ENCODE peak calls at places on chromosomes 4 and X, in seven cellular contexts. Y is stimulated activated CD4-positive, alpha-beta T cell treated with anti-CD3 and anti-CD28 coated beads, Interleukin-4, amount 100 ng/mL, for 4 hours; H is cerebellar cortex; X is C1 segment of cervical spinal cord; O is GM13977; Q is HFF-Myc; T is psoas muscle. M is an unnamed sample.
A peak's percentile ranks its signal among the peaks of the same experiment; 100 is the strongest.

GRCh38 chr4:6338175-6338950 is 68.7 kb downstream of the WFS1 start:
- DNase-seq in X (no peak), T (no peak), O (no peak), Y (no peak), Q (no peak), H (no peak), M (no peak)

GRCh38 chr4:78613522-78614311 is 62.1 kb downstream of the ANXA3 start:
- DNase-seq in Y (no peak), X (no peak), Q (no peak), O (peak; percentile 15), T (no peak), H (no peak), M (no peak)

GRCh38 chrX:118530537-118530936 is 34.9 kb downstream of the DOCK11 start:
- DNase-seq in Q (no peak), X (no peak), Y (no peak), T (no peak), O (no peak), H (no peak), M (no peak)

GRCh38 chrX:120522820-120523219 is 37.9 kb downstream of the CUL4B start:
- DNase-seq in X (no peak), O (no peak), Y (no peak), Q (no peak), H (no peak), T (no peak), M (no peak)

GRCh38 chr4:54541426-54542118 is 116.2 kb upstream of the KIT start:
- DNase-seq in X (no peak), O (no peak), Y (no peak), H (no peak), T (no peak), Q (no peak), M (no peak)

GRCh38 chrX:9320940-9321339 is 143.9 kb upstream of the TBL1X start:
- DNase-seq in Y (no peak), O (no peak), H (no peak), Q (no peak), X (no peak), T (no peak), M (no peak)

GRCh38 chrX:31223817-31224216 is 152.0 kb upstream of the FTHL17 start:
- DNase-seq in Q (no peak), Y (no peak), T (no peak), O (peak; percentile 31), H (no peak), X (no peak), M (no peak)

GRCh38 chr4:82123934-82124333 is 249.9 kb downstream of the HNRNPD start:
- DNase-seq in T (no peak), Y (no peak), X (no peak), O (no peak), Q (no peak), H (no peak), M (no peak)

GRCh38 chr4:183426507-183426906 is 17.9 kb upstream of the CDKN2AIP start:
- DNase-seq in X (no peak), H (no peak), Y (no peak), Q (no peak), T (no peak), O (no peak), M (no peak)

GRCh38 chr4:166981847-166982246 is 252.4 kb downstream of the SPOCK3 start:
- DNase-seq in H (no peak), Q (no peak), Y (no peak), O (no peak), X (no peak), T (no peak), M (no peak)

GRCh38 chrX:110280954-110281353 is 36.9 kb downstream of the AMMECR1 start:
- DNase-seq in X (no peak), O (no peak), H (no peak), Y (no peak), T (no peak), Q (peak; percentile 41), M (no peak)

GRCh38 chrX:140087865-140088264 is 122.5 kb upstream of the CXorf66 start:
- DNase-seq in O (no peak), Y (no peak), H (no peak), X (no peak), T (no peak), Q (no peak), M (no peak)

GRCh38 chr4:112355662-112356061 is 58.5 kb downstream of the ALPK1 start:
- DNase-seq in Q (no peak), H (no peak), X (no peak), Y (no peak), O (no peak), T (no peak), M (no peak)

GRCh38 chr4:181677203-181677602 is 566.0 kb upstream of the TENM3 start:
- DNase-seq in X (no peak), Y (no peak), H (no peak), O (no peak), Q (no peak), T (no peak), M (no peak)

GRCh38 chrX:84064164-84064563 is 123.8 kb downstream of the RPS6KA6 start:
- DNase-seq in Q (no peak), O (no peak), H (no peak), T (no peak), X (no peak), Y (no peak), M (no peak)

GRCh38 chr4:73068496-73069337 is 799 bp downstream of the COX18 start:
- DNase-seq in Q (peak; percentile 10), O (no peak), T (no peak), Y (no peak), H (peak; percentile 58), X (no peak), M (peak; percentile 4)

GRCh38 chr4:98994474-98995182 is 893 bp upstream of the METAP1 start:
- DNase-seq in T (no peak), Q (no peak), X (no peak), H (no peak), O (no peak), Y (no peak), M (peak; percentile 1)

GRCh38 chrX:48826135-48826875 is at the start of gene ERAS:
- DNase-seq in Y (peak; percentile 12), O (no peak), X (no peak), T (no peak), H (no peak), Q (no peak), M (no peak)

GRCh38 chrX:149962859-149963757 is 24.8 kb upstream of the EOLA2 start:
- DNase-seq in Q (peak; percentile 27), O (peak; percentile 20), X (peak; percentile 27), H (peak; percentile 63), Y (no peak), T (peak; percentile 54), M (peak; percentile 12)

GRCh38 chrX:85611926-85612325 is 232.5 kb upstream of the POF1B start:
- DNase-seq in Q (no peak), O (peak; percentile 11), X (no peak), Y (no peak), H (peak; percentile 0), T (no peak), M (no peak)

GRCh38 chrX:103157511-103158316 is 57.2 kb upstream of the BEX4 start:
- DNase-seq in Y (no peak), H (peak; percentile 50), X (no peak), T (no peak), O (peak; percentile 41), Q (no peak), M (peak; percentile 17)

GRCh38 chr4:23934223-23934622 is 44.4 kb upstream of the PPARGC1A start:
- DNase-seq in X (no peak), Q (no peak), H (no peak), O (no peak), T (no peak), Y (no peak), M (no peak)

GRCh38 chr4:139568206-139568969 is 12.4 kb upstream of the SETD7 start:
- DNase-seq in X (no peak), H (no peak), Y (no peak), O (no peak), T (no peak), Q (no peak), M (no peak)

GRCh38 chr4:100017627-100018310 is 67.7 kb upstream of the H2AZ1 start:
- DNase-seq in Q (no peak), O (peak; percentile 21), Y (no peak), T (no peak), H (no peak), X (no peak), M (no peak)

GRCh38 chrX:110173192-110174175 is 144.4 kb downstream of the AMMECR1 start:
- DNase-seq in T (no peak), X (no peak), Y (no peak), H (no peak), Q (no peak), O (no peak), M (no peak)

GRCh38 chrX:106619797-106620196 is 8.0 kb downstream of the RADX start:
- DNase-seq in H (no peak), O (no peak), X (no peak), Y (no peak), T (no peak), Q (no peak), M (no peak)

GRCh38 chr4:28636971-28637370 is 1776.3 kb downstream of the STIM2 start:
- DNase-seq in Q (no peak), T (no peak), Y (no peak), H (no peak), O (no peak), X (no peak), M (no peak)

GRCh38 chr4:6915041-6916005 is 5.7 kb downstream of the TBC1D14 start:
- DNase-seq in O (no peak), H (no peak), T (peak; percentile 36), X (no peak), Y (no peak), Q (no peak), M (no peak)

GRCh38 chr4:149291463-149291862 is 524.2 kb downstream of the IQCM start:
- DNase-seq in Y (no peak), T (no peak), Q (no peak), H (peak; percentile 69), X (no peak), O (no peak), M (peak; percentile 10)

GRCh38 chr4:52788806-52789205 is 37.6 kb upstream of the ERVMER34-1 start:
- DNase-seq in Q (no peak), O (no peak), X (no peak), T (no peak), H (peak; percentile 7), Y (no peak), M (no peak)

GRCh38 chr4:152399246-152399645 is 136.6 kb downstream of the FBXW7 start:
- DNase-seq in Q (no peak), T (no peak), O (peak; percentile 6), Y (no peak), H (no peak), X (no peak), M (no peak)

GRCh38 chrX:20913760-20914159 is 460.5 kb upstream of the CNKSR2 start:
- DNase-seq in O (no peak), Q (no peak), H (no peak), T (no peak), X (no peak), Y (no peak), M (no peak)

GRCh38 chr4:112735474-112735951 is 98.6 kb downstream of the LARP7 start:
- DNase-seq in Y (no peak), Q (no peak), X (no peak), O (peak; percentile 49), T (no peak), H (no peak), M (no peak)

GRCh38 chr4:163367651-163368050 is 24.0 kb downstream of the NPY5R start:
- DNase-seq in T (no peak), Q (no peak), Y (no peak), O (no peak), H (no peak), X (no peak), M (no peak)

GRCh38 chr4:181528570-181529184 is 714.5 kb upstream of the TENM3 start:
- DNase-seq in Q (peak; percentile 17), T (peak; percentile 71), Y (no peak), O (peak; percentile 34), H (peak; percentile 51), X (peak; percentile 29), M (no peak)

GRCh38 chrX:97525981-97526380 is 642.3 kb downstream of the RPA4 start:
- DNase-seq in Y (no peak), H (no peak), X (no peak), T (no peak), Q (no peak), O (no peak), M (no peak)

GRCh38 chr4:54382623-54383022 is 153.5 kb downstream of the PDGFRA start:
- DNase-seq in H (no peak), Y (no peak), Q (no peak), X (no peak), O (no peak), T (no peak), M (no peak)

M was measured in smooth muscle cell of the brain vasculature.